ENCODE peak calls at places on chromosomes 6 and 20, in nine cellular contexts. X is NAMALWA, R is T-helper 2 cell, A is NCI-H1694, F is ureter, S is bronchial epithelial cell, J is heart left ventricle, K is activated T-cell treated with anti-CD3 and anti-CD28 coated beads for 1 hour, U is GM04503. P is an unnamed sample.

GRCh38 chr6:33172307-33173227 is 19.7 kb downstream of the COL11A2 start:
- DNase-seq in R (no peak), S (peak), K (no peak), A (no peak), J (no peak), U (no peak), X (peak), F (no peak), P (no peak)

GRCh38 chr6:28816339-28816908 is 107.4 kb downstream of the TRIM27 start:
- DNase-seq in A (no peak), S (no peak), J (no peak), K (no peak), X (no peak), F (no peak), R (no peak), U (no peak), P (no peak)

GRCh38 chr6:47321582-47321981 is 11.9 kb upstream of the TNFRSF21 start:
- DNase-seq in U (no peak), J (no peak), K (no peak), F (no peak), X (no peak), A (no peak), R (no peak), S (no peak), P (peak)

GRCh38 chr6:7742214-7742613 is 16.3 kb downstream of the BMP6 start:
- DNase-seq in S (peak), R (no peak), F (no peak), K (no peak), X (no peak), A (no peak), U (no peak), J (no peak), P (no peak)

GRCh38 chr20:4283011-4283410 is 267.7 kb upstream of the RNF24 start:
- DNase-seq in J (no peak), R (no peak), A (no peak), F (no peak), X (no peak), U (peak), S (no peak), K (no peak), P (no peak)

GRCh38 chr6:106254636-106255035 is 70.9 kb downstream of the ATG5 start:
- DNase-seq in S (peak), R (no peak), K (no peak), X (no peak), A (no peak), U (no peak), F (no peak), J (no peak), P (no peak)

GRCh38 chr20:60055740-60056139 is 97.5 kb downstream of the CDH26 start:
- DNase-seq in J (peak), K (peak), F (no peak), X (no peak), R (peak), S (peak), U (no peak), A (no peak), P (peak)

GRCh38 chr6:44626608-44627007 is 239.1 kb downstream of the CDC5L start:
- DNase-seq in J (no peak), A (no peak), F (no peak), U (no peak), R (no peak), X (no peak), K (no peak), S (no peak), P (no peak)

GRCh38 chr20:62366370-62367135 is 559 bp downstream of the LAMA5 start:
- DNase-seq in U (no peak), J (peak), A (no peak), F (no peak), X (no peak), K (no peak), S (no peak), R (no peak), P (no peak)

GRCh38 chr20:16205505-16205904 is 367.7 kb downstream of the KIF16B start:
- DNase-seq in K (no peak), F (no peak), S (peak), A (no peak), R (no peak), X (no peak), U (no peak), J (no peak), P (no peak)

GRCh38 chr6:2245103-2245953 is at the start of gene GMDS:
- DNase-seq in R (peak), U (peak), A (peak), J (peak), K (peak), X (peak), F (peak), S (peak), P (peak)

GRCh38 chr6:149012040-149012545 is 265.3 kb downstream of the UST start:
- DNase-seq in U (peak), F (no peak), S (peak), X (no peak), R (no peak), J (no peak), A (no peak), K (no peak), P (no peak)

GRCh38 chr20:49850463-49851233 is 38.0 kb downstream of the SLC9A8 start:
- DNase-seq in S (peak), K (no peak), F (no peak), J (no peak), U (no peak), R (no peak), A (no peak), X (no peak), P (no peak)

GRCh38 chr20:61899971-61900370 is 165.7 kb downstream of the TAF4 start:
- DNase-seq in X (no peak), K (no peak), U (no peak), R (no peak), A (no peak), J (peak), F (no peak), S (no peak), P (no peak)

GRCh38 chr6:149225370-149225769 is 92.1 kb upstream of the TAB2 start:
- DNase-seq in J (no peak), R (no peak), A (no peak), K (no peak), F (no peak), U (no peak), X (no peak), S (no peak), P (no peak)

GRCh38 chr6:38212579-38212978 is 393.1 kb downstream of the ZFAND3 start:
- DNase-seq in S (no peak), A (no peak), R (no peak), J (no peak), X (no peak), K (no peak), F (no peak), U (no peak), P (no peak)

GRCh38 chr20:19213946-19214490 is 1.6 kb downstream of the SLC24A3 start:
- DNase-seq in S (no peak), R (no peak), K (no peak), F (no peak), X (no peak), J (no peak), U (no peak), A (no peak), P (no peak)

GRCh38 chr6:84522135-84522535 is 242.3 kb downstream of the TBX18 start:
- DNase-seq in R (no peak), X (no peak), U (peak), S (peak), F (no peak), J (no peak), A (no peak), K (no peak), P (no peak)

GRCh38 chr6:56002336-56002735 is 126.9 kb upstream of the BMP5 start:
- DNase-seq in X (no peak), K (no peak), R (no peak), U (no peak), A (no peak), S (no peak), F (no peak), J (no peak), P (no peak)